ENCODE peak calls at places on chromosomes 11 and 22, in six cellular contexts. C is HFFc6, S is astrocyte of the cerebellum, E is AG04450, G is endothelial cell, N is gastrocnemius medialis. T is an unnamed sample.

GRCh38 chr11:132779487-132779886 is 752.8 kb downstream of the OPCML start:
- DNase-seq in C (peak; percentile 49), G (no peak), S (no peak), N (no peak), E (no peak), T (no peak)

GRCh38 chr11:78630155-78630554 is 55.5 kb upstream of the NARS2 start:
- DNase-seq in G (no peak), C (no peak), N (no peak), E (no peak), S (no peak), T (no peak)

GRCh38 chr11:30049214-30049613 is 32.4 kb upstream of the KCNA4 start:
- DNase-seq in C (no peak), S (no peak), G (no peak), N (no peak), E (no peak), T (no peak)

GRCh38 chr22:24244144-24244787 is 616 bp downstream of the GGT5 start:
- DNase-seq in E (no peak), N (no peak), S (no peak), G (no peak), C (no peak), T (no peak)

GRCh38 chr11:117204283-117205080 is 5.3 kb downstream of the TAGLN start:
- DNase-seq in C (no peak), E (no peak), S (no peak), G (no peak), N (no peak), T (no peak)

GRCh38 chr11:121426476-121427454 is 25.3 kb upstream of the SORL1 start:
- DNase-seq in C (no peak), E (no peak), N (no peak), G (peak; percentile 60), S (no peak), T (no peak)

GRCh38 chr11:102664001-102664752 is 39.0 kb upstream of the MMP20 start:
- DNase-seq in N (no peak), C (no peak), E (no peak), S (no peak), G (peak; percentile 12), T (no peak)

GRCh38 chr11:81377418-81377817 is 1356.2 kb downstream of the FAM181B start:
- DNase-seq in N (no peak), S (no peak), C (no peak), G (no peak), E (no peak), T (no peak)

GRCh38 chr11:28529540-28530410 is 421.6 kb downstream of the METTL15 start:
- DNase-seq in S (peak; percentile 68), N (no peak), C (peak; percentile 63), G (peak; percentile 15), E (peak; percentile 29), T (no peak)

GRCh38 chr11:36048496-36049247 is 104.8 kb downstream of the LDLRAD3 start:
- DNase-seq in N (no peak), C (peak; percentile 11), G (no peak), E (no peak), S (peak; percentile 40), T (no peak)

GRCh38 chr22:37309221-37310074 is 27.1 kb downstream of the CYTH4 start:
- DNase-seq in S (no peak), C (no peak), E (no peak), N (peak; percentile 22), G (no peak), T (no peak)

GRCh38 chr11:110121204-110121603 is 28.0 kb downstream of the ZC3H12C start:
- DNase-seq in C (peak; percentile 43), S (peak; percentile 70), E (no peak), N (no peak), G (no peak), T (no peak)

GRCh38 chr11:117045196-117045595 is 53.0 kb downstream of the SIK3 start:
- DNase-seq in G (no peak), S (peak; percentile 15), N (peak; percentile 17), E (peak; percentile 15), C (peak; percentile 63), T (no peak)

GRCh38 chr11:20566591-20567434 is 32.6 kb upstream of the SLC6A5 start:
- DNase-seq in N (no peak), S (no peak), E (no peak), C (no peak), G (no peak), T (no peak)

GRCh38 chr22:25067851-25068421 is 115.4 kb downstream of the KIAA1671 start:
- DNase-seq in N (peak; percentile 39), E (no peak), G (no peak), S (no peak), C (no peak), T (no peak)

GRCh38 chr22:19679476-19680099 is 34.7 kb upstream of the SEPTIN5 start:
- DNase-seq in G (peak; percentile 69), C (no peak), S (no peak), N (peak; percentile 25), E (no peak), T (peak; percentile 50)

GRCh38 chr22:49177666-49178065 is 650.0 kb downstream of the BRD1 start:
- DNase-seq in S (no peak), E (no peak), N (no peak), C (no peak), G (no peak), T (no peak)

GRCh38 chr22:20244744-20245576 is 23.2 kb downstream of the RTN4R start:
- DNase-seq in G (no peak), S (no peak), C (no peak), N (no peak), E (no peak), T (no peak)

GRCh38 chr11:133476570-133477262 is 55.6 kb downstream of the OPCML start:
- DNase-seq in G (no peak), E (no peak), C (no peak), N (no peak), S (no peak), T (no peak)

GRCh38 chr22:29917052-29917902 is 34.3 kb downstream of the MTMR3 start:
- DNase-seq in C (no peak), G (no peak), S (no peak), N (peak; percentile 79), E (no peak), T (no peak)

GRCh38 chr11:126914941-126915340 is 85.6 kb downstream of the KIRREL3 start:
- DNase-seq in G (no peak), S (peak; percentile 19), E (peak; percentile 57), N (no peak), C (peak; percentile 16), T (no peak)

GRCh38 chr11:442611-443081 is 835 bp upstream of the ANO9 start:
- DNase-seq in C (no peak), S (no peak), G (no peak), E (no peak), N (no peak), T (no peak)

GRCh38 chr11:113249491-113249763 is 65.0 kb upstream of the TTC12 start:
- DNase-seq in E (no peak), S (no peak), G (no peak), C (no peak), N (no peak), T (no peak)
- TF ChIP-seq CTCF in E (peak; percentile 23), S (peak; percentile 55), G (peak; percentile 41), C (peak; percentile 40), N (no peak), T (no peak)

DNA sequence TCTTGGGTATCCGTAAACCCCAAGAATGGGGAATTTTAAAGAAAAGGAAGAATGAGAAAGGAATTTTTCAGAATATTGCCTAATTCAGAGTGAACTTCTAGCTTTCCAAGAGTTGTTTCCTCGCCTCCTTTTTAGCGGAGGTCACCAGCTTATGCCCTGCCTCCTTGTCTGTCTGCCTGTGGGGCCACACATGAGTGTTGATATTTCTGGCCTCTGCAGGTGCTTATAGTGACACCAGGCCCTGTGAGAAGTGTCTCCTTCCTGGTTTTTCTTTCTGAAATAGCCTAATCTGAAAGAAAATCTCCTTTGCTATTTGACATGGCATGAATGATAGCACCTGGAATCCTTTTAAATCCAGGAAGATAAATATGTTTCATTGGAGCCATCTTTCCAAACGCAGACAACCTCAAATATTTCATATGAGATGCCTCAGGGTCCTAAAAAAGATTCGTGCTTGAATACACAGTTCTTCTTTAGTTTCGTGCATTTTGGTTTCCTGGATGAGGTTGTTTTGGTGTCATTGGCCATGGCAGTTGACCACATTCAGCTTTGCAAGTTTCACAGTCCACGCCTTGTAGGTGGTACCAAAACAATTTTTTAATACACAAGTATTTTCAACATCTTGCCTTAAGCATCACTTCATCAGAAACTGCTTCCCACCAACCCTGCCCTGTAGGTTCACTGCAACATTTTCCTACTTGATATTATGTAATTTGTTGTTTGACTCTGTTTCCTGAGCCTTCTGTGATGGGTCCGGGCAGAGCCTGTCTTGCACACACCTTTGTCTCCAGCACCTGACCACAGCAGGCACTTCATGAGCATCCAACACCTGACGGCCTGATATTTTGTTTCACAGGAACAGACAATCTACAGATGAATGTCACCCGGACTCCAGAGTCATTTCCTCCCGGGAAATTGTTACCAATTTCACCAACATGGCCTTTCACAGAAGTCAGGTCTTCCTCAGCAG is 159.4 kb downstream of the C11orf91 start:
- DNase-seq in E (no peak), G (no peak), N (no peak), S (no peak), C (no peak), T (no peak)
- TF ChIP-seq CTCF in E (no peak), G (no peak), N (no peak), S (no peak), C (no peak), T (no peak)

GRCh38 chr11:119721129-119722120 is 7.6 kb downstream of the NECTIN1 start:
- DNase-seq in G (peak; percentile 77), N (no peak), S (no peak), E (no peak), C (peak; percentile 24), T (no peak)
- TF ChIP-seq CTCF in G (peak; percentile 50), N (peak; percentile 42), S (peak; percentile 70), E (peak; percentile 47), C (peak; percentile 67), T (no peak)

GRCh38 chr11:94988748-94989147 is 15.2 kb downstream of the KDM4D start:
- DNase-seq in N (no peak), G (no peak), E (no peak), C (no peak), S (no peak), T (no peak)

DNA sequence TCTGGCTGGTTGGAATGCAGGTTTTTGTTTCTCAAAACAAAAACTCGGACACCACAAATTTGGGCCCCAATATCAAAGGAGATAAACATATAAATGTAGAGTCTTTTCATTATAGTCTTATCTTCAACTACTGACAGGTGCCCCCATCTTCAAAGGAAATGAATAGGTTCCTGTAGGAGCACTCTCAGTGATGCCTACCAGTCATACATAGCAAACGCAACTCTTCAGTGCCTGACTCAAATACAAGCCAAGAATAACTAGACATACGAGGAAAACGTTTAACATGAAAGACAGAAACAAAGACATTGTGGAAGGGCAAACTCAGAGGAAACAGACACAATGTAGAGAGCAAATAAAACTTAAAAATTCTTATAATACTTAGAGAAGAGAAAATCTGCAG is 13.9 kb downstream of the KDM4D start:
- DNase-seq in G (no peak), E (no peak), N (no peak), S (no peak), C (no peak), T (no peak)
- TF ChIP-seq CTCF in G (no peak), E (no peak), N (no peak), S (no peak), C (no peak), T (no peak)

T was measured in omental fat pad.